ENCODE peak calls at places on chromosomes 5 and 9, in five cellular contexts. U, H, G, P and E are unnamed samples.

GRCh38 chr9:107586493-107586892 is 96.9 kb upstream of the KLF4 start:
- DNase-seq in U (no peak), H (no peak), G (no peak), P (no peak), E (no peak)

GRCh38 chr9:126916909-126917308 is 2.3 kb downstream of the RALGPS1 start:
- DNase-seq in U (no peak), H (no peak), G (no peak), P (no peak), E (no peak)

GRCh38 chr5:35129921-35130485 is 82.3 kb upstream of the AGXT2 start:
- DNase-seq in U (no peak), H (no peak), G (peak), P (no peak), E (no peak)

GRCh38 chr9:120925535-120926396 is 830 bp downstream of the TRAF1 start:
- DNase-seq in U (no peak), H (peak), G (peak), P (peak), E (no peak)

GRCh38 chr5:58674070-58674469 is 91.2 kb downstream of the RAB3C start:
- DNase-seq in U (no peak), H (no peak), G (no peak), P (no peak), E (no peak)

GRCh38 chr9:84990416-84990815 is 320.9 kb downstream of the NTRK2 start:
- DNase-seq in U (no peak), H (no peak), G (peak), P (no peak), E (no peak)

GRCh38 chr9:131839281-131840084 is 99.6 kb upstream of the RAPGEF1 start:
- DNase-seq in U (no peak), H (no peak), G (peak), P (no peak), E (no peak)

GRCh38 chr5:158565017-158565789 is 534.5 kb downstream of the EBF1 start:
- DNase-seq in U (no peak), H (no peak), G (no peak), P (no peak), E (no peak)

GRCh38 chr9:89792189-89793123 is 187.6 kb downstream of the GADD45G start:
- DNase-seq in U (no peak), H (no peak), G (no peak), P (no peak), E (no peak)

GRCh38 chr5:44862808-44863207 is 54.1 kb downstream of the MRPS30 start:
- DNase-seq in U (no peak), H (no peak), G (peak), P (peak), E (no peak)

GRCh38 chr9:129885018-129885669 is 49.9 kb downstream of the USP20 start:
- DNase-seq in U (peak), H (no peak), G (no peak), P (peak), E (no peak)

GRCh38 chr9:129885670-129886106 is 50.4 kb downstream of the USP20 start:
- DNase-seq in U (peak), H (peak), G (peak), P (peak), E (peak)

GRCh38 chr9:129886226-129887174 is 51.2 kb downstream of the USP20 start:
- DNase-seq in U (no peak), H (no peak), G (no peak), P (peak), E (no peak)

GRCh38 chr9:129881547-129882324 is 46.5 kb downstream of the USP20 start:
- DNase-seq in U (no peak), H (no peak), G (no peak), P (no peak), E (no peak)

DNA sequence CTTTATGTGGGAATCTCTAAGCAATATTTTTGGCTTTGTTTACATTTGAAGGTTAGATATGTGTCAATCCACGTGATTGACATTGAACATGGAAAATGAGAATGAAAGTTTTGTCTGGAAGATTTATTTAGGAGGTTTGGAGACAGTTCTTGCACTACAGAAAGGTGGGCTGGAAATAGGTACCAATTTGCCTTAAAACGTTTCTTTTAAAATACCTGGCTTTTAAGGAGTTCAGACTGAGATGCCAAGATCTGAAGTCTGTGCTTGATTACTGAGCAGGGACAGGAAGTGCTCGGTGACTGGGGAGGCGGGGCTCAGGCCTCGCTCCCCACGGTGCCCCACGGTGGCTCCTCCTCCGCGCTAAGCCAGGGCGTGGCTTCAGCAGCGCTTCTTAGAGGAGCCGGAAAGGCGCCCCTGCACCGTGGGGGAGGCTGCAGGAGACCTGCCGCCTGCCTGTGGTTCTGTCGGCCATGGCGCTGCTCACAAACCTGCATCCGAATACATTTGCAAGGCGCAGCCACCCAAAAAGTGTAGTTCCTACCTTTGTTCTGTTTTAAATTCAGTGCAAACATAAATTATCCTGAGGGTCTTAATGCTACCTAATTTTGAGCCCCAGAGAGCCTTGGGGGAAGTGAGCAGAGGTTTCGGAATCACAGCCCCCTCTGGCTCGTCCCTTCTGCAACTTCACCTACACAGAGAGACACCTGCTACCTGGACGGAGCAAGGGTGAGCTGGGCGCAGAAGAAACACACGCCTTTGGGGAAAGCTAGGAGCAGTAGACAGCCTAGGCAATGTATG is 49.2 kb downstream of the USP20 start:
- DNase-seq in U (peak), H (no peak), G (peak), P (peak), E (peak)
- TF ChIP-seq CTCF in U (peak), H (no peak), G (no peak), P (no peak), E (no peak)

GRCh38 chr9:92730897-92731296 is 33.7 kb downstream of the BICD2 start:
- DNase-seq in U (peak), H (no peak), G (no peak), P (no peak), E (no peak)

GRCh38 chr9:92729735-92730155 is 34.9 kb downstream of the BICD2 start:
- DNase-seq in U (peak), H (no peak), G (no peak), P (no peak), E (no peak)

GRCh38 chr9:92726971-92727715 is 37.5 kb downstream of the BICD2 start:
- DNase-seq in U (peak), H (no peak), G (no peak), P (peak), E (no peak)

GRCh38 chr9:92727716-92728700 is 36.6 kb downstream of the BICD2 start:
- DNase-seq in U (peak), H (no peak), G (no peak), P (no peak), E (no peak)

DNA sequence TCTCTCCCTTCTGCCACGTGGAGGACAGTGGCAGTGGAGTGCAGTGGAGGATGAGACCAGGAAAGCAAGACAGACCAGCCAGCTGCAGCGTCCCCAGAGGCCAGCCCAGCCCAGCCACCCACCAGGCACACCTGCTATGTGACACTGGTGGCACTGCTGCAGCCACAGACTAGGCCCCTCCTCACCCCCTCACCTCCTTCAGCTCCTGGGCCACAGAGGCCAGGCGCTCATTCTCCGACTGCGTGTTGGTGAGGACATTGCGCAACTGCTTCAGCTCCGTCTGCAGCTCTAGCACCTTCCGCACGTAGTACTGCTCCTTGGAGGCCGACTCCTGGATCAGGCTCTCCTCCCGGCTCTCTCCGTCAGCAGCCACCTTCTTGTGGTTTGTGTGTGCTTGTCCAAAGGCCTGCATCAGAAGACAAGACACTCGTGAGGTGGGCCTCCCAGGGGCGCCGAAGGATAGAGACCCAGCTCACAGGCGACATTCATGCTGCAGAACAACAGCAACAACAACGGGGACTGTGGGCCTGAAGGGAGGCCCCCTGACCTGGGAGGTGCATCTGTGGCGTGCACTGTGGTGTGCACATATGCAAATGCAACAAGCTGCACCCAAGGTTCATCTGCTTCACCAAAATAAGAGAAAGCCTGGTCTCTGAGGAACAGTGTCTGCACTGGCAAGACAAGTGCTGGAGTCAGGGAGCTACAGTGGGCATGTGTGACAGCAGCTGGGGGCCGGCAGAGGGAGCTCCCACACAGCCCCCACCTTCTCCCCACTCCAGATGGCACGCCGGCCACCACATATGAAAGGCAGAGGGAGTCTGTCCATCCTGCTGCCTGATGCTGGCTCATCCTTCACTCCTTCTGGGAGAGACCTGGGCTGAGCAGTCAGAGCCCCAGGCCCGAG is 35.5 kb downstream of the BICD2 start:
- DNase-seq in U (peak), H (no peak), G (no peak), P (no peak), E (no peak)
- TF ChIP-seq CTCF in U (no peak), H (peak), G (peak), P (peak), E (peak)

GRCh38 chr5:31232273-31232888 is 38.9 kb downstream of the CDH6 start:
- DNase-seq in U (peak), H (peak), G (peak), P (peak), E (peak)
- TF ChIP-seq CTCF in U (peak), H (peak), G (peak), P (peak), E (peak)

DNA sequence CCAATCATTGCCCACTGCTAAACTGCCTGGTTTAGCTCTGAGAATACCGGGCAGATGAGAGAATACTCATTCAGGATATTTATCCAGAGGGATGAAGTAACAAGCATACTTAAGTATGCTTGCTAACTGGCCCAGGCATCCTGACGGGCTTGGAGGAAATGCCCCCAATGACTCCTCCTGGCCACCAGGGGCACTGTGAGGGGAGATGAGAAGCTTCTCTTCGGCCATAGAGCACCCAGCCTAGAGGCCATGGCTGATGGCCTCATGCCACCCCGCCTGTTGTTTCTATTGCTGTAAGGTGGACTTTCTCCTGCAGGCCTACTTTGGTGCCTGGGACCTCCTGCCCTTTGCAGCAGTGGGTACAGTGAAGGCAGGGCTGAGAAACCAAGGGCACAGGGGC is 134.5 kb upstream of the FSTL4 start:
- DNase-seq in U (no peak), H (no peak), G (no peak), P (no peak), E (no peak)
- TF ChIP-seq CTCF in U (no peak), H (no peak), G (peak), P (no peak), E (no peak)

GRCh38 chr9:134175808-134176598 is 11.6 kb upstream of the RNU6ATAC start:
- DNase-seq in U (no peak), H (no peak), G (no peak), P (no peak), E (no peak)
- TF ChIP-seq CTCF in U (peak), H (peak), G (no peak), P (no peak), E (peak)

GRCh38 chr5:98454904-98455303 is 318.6 kb upstream of the RGMB start:
- DNase-seq in U (no peak), H (peak), G (peak), P (peak), E (peak)
- TF ChIP-seq CTCF in U (no peak), H (peak), G (peak), P (no peak), E (peak)

GRCh38 chr5:141881886-141882285 is 3.7 kb upstream of the PCDH1 start:
- DNase-seq in U (no peak), H (no peak), G (no peak), P (no peak), E (no peak)

GRCh38 chr5:141880961-141881801 is 3.0 kb upstream of the PCDH1 start:
- DNase-seq in U (no peak), H (no peak), G (peak), P (no peak), E (no peak)

GRCh38 chr5:141883948-141884318 is 5.7 kb upstream of the PCDH1 start:
- DNase-seq in U (no peak), H (no peak), G (no peak), P (no peak), E (no peak)

GRCh38 chr5:141883184-141883947 is 5.2 kb upstream of the PCDH1 start:
- DNase-seq in U (peak), H (no peak), G (peak), P (peak), E (no peak)

DNA sequence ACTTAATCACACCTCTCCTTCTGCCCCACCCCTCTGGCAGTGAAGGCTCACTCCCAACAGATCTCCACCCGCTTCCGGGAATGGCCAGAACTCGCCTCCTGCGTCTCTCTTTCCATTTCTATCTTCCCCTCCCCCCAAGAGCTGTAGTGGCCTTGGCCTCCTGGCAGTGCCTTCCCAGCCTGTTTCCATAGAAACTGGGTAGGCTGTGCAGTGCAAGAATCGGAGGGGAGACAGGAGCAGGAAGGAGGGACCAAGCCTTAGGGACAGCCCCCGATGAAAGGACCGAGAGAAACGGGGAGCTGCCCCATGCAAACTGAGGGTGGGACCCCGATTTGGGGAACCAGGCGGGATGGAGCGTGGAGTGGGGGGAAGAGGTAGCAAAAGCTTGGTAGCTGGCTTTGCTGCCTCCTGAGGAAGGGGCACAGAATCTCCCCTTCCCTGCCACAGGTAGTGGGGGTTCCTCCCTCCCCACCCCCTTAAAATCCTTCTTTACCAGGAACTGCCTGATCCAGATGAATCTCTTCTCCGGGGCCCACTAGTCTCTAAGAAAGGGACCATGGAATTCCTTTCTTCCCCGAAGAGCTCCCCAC is 4.5 kb upstream of the PCDH1 start:
- DNase-seq in U (no peak), H (no peak), G (no peak), P (no peak), E (no peak)
- TF ChIP-seq CTCF in U (no peak), H (no peak), G (no peak), P (no peak), E (no peak)

GRCh38 chr9:38334234-38334633 is 58.3 kb upstream of the ALDH1B1 start:
- DNase-seq in U (no peak), H (no peak), G (no peak), P (no peak), E (no peak)
- TF ChIP-seq CTCF in U (peak), H (peak), G (peak), P (peak), E (peak)